ENCODE peak calls at places on chromosomes 1 and 21, in five cellular contexts. F is psoas muscle, B is esophagus squamous epithelium, L is K562, U is heart right ventricle. T is an unnamed sample. For H3K36me3, the result is how much of the 10 kb centered on the place peaks cover.

GRCh38 chr1:203629509-203630082 is 3.0 kb downstream of the ATP2B4 start:
- DNase-seq in U (peak), B (no peak), L (peak), F (peak), T (peak)

GRCh38 chr1:9183898-9184297 is 50.7 kb upstream of the H6PD start:
- DNase-seq in B (no peak), F (no peak), U (no peak), L (no peak), T (no peak)

GRCh38 chr1:61301824-61302652 is 219.7 kb downstream of the NFIA start:
- DNase-seq in B (no peak), U (no peak), F (no peak), L (no peak), T (no peak)

GRCh38 chr1:210536263-210536961 is 207.7 kb downstream of the HHAT start:
- DNase-seq in B (no peak), F (no peak), L (no peak), U (no peak), T (no peak)

GRCh38 chr1:206946261-206946660 is at the start of gene PIGR:
- DNase-seq in B (no peak), F (no peak), U (no peak), L (no peak), T (no peak)

GRCh38 chr1:147527941-147528936 is 13.1 kb upstream of the BCL9 start:
- DNase-seq in F (no peak), B (no peak), U (no peak), L (no peak), T (no peak)

GRCh38 chr1:231376101-231376500 is 38.0 kb downstream of the SPRTN start:
- DNase-seq in U (no peak), F (no peak), L (no peak), B (no peak), T (no peak)

GRCh38 chr1:246106342-246106763 is 400.7 kb downstream of the SMYD3 start:
- DNase-seq in F (no peak), L (peak), U (no peak), B (no peak), T (no peak)

GRCh38 chr1:118986291-118986838 is 1.8 kb downstream of the TBX15 start:
- DNase-seq in B (no peak), L (no peak), F (no peak), U (no peak), T (no peak)

GRCh38 chr1:151741516-151741915 is 20.2 kb downstream of the RIIAD1 start:
- DNase-seq in B (no peak), F (no peak), U (no peak), L (no peak), T (no peak)

GRCh38 chr1:162878000-162878596 is 17.1 kb upstream of the CCDC190 start:
- DNase-seq in B (no peak), F (peak), U (peak), L (peak), T (peak)

GRCh38 chr1:224524679-224525078 is 90.1 kb upstream of the WDR26 start:
- DNase-seq in F (no peak), B (no peak), U (no peak), L (no peak), T (no peak)

GRCh38 chr1:20366076-20366765 is 75.5 kb downstream of the VWA5B1 start:
- DNase-seq in U (peak), B (no peak), F (no peak), L (no peak), T (no peak)

GRCh38 chr1:177945943-177946650 is 23.8 kb downstream of the SEC16B start:
- DNase-seq in F (peak), U (peak), L (peak), B (no peak), T (no peak)

GRCh38 chr1:235525314-235525713 is 21.1 kb upstream of the B3GALNT2 start:
- DNase-seq in L (no peak), B (no peak), F (no peak), U (no peak), T (no peak)

GRCh38 chr1:202237052-202237451 is 43.5 kb downstream of the LGR6 start:
- DNase-seq in F (no peak), U (no peak), B (no peak), L (peak), T (peak)

GRCh38 chr1:223712856-223713494 is 636 bp downstream of the CAPN2 start:
- DNase-seq in B (no peak), F (no peak), L (peak), U (peak), T (peak)

GRCh38 chr1:246631426-246631825 is 65.2 kb downstream of the CNST start:
- DNase-seq in U (no peak), B (no peak), L (no peak), F (no peak), T (no peak)

GRCh38 chr1:207824691-207825090 is 72.8 kb downstream of the CD46 start:
- DNase-seq in L (no peak), F (peak), U (no peak), B (no peak), T (peak)

GRCh38 chr1:51058863-51059262 is 43.2 kb upstream of the C1orf185 start:
- DNase-seq in B (no peak), U (no peak), F (no peak), L (no peak), T (no peak)

GRCh38 chr1:201013031-201013485 is 10.5 kb downstream of the KIF21B start:
- DNase-seq in F (no peak), L (peak), U (no peak), B (no peak), T (no peak)

GRCh38 chr21:45950740-45951515 is 30.6 kb upstream of the COL6A1 start:
- DNase-seq in L (no peak), B (no peak), U (peak), F (peak), T (peak)

GRCh38 chr1:151475175-151475574 is 15.9 kb upstream of the POGZ start:
- DNase-seq in F (no peak), L (no peak), B (no peak), U (no peak), T (no peak)

GRCh38 chr1:203316626-203317093 is 11.3 kb downstream of the BTG2 start:
- DNase-seq in U (no peak), L (no peak), B (no peak), F (no peak), T (peak)

GRCh38 chr1:61253059-61253735 is 170.8 kb downstream of the NFIA start:
- DNase-seq in U (peak), F (peak), L (peak), B (no peak), T (peak)

GRCh38 chr1:181936269-181936668 is 125.2 kb downstream of the ZNF648 start:
- DNase-seq in L (no peak), B (no peak), U (no peak), F (no peak), T (no peak)

GRCh38 chr1:203036135-203036534 is 9.8 kb downstream of the PPFIA4 start:
- DNase-seq in L (no peak), F (no peak), U (no peak), B (no peak), T (no peak)

GRCh38 chr1:9400425-9401079 is 107.9 kb downstream of the SPSB1 start:
- DNase-seq in L (no peak), U (no peak), F (no peak), B (no peak), T (no peak)

GRCh38 chr1:13662498-13662897 is 37.5 kb upstream of the PRDM2 start:
- DNase-seq in F (no peak), U (no peak), L (no peak), B (no peak), T (peak)

GRCh38 chr1:175294179-175294756 is 101.7 kb upstream of the KIAA0040 start:
- DNase-seq in L (no peak), U (no peak), B (no peak), F (no peak), T (no peak)

GRCh38 chr1:203440780-203441179 is 34.8 kb upstream of the PRELP start:
- DNase-seq in L (no peak), B (no peak), U (peak), F (peak), T (peak)

DNA sequence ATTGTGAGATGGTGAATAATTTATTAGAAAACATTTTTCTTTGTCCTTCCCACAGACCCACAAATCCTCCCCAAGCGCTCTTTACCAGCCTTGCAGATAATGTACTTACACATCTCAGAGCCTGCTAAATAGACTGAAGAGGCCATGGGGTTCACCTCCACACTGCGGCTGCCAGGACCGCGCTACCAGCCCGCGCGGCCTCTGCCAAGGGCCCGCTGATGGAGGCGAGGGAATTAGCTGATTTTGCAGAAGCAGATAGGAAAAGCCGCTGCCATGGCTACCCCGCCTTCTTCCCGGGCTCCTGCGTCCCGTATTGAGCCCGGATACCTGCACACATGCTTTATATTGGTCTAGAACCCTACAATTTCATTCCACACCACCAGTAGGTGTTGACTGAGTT is 248.0 kb upstream of the FOXD3 start:
- DNase-seq in B (no peak), L (no peak), U (no peak), F (no peak), T (no peak)
- TF ChIP-seq CTCF in B (no peak), L (no peak), U (no peak), F (no peak), T (no peak)

GRCh38 chr1:110608247-110608646 is 2.1 kb upstream of the KCNA2 start:
- DNase-seq in B (no peak), F (no peak), U (no peak), L (no peak), T (no peak)
- H3K4me3 ChIP-seq in B (no peak), F (no peak), U (no peak), L (no peak), T (no peak)

DNA sequence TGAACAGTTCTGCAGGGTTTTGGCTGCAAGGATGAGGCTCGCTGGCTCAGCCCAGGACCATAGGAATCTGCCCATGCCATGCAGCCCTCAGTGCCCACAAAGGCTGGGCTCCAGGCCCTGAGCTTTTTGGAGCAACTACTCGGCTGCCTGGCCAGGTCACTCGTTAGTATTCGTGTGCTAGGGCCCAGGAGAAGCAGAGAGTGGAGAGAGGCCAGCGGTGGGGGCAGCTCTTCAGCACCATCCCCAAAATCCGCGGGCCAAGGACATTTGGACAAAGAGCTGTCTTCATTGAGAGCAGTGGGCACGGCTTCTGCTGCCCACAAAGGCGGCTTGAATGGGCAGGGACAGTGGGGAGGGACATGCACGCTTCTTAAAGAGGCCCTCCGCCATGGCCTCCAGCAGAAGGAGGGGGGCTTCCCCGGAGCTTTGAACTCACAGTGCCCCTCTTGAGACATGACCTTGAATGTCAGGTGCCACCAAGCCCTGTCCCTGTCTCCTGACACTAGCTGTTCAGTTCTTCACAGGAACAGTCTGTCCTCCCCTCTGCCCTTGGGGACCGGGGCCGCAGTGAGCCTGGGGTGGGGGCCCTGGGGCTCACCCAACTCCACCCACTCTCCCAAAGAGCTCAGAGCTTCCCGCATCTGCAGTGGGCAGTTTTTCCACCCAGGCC is 106.1 kb upstream of the ARHGEF16 start:
- DNase-seq in B (no peak), L (no peak), F (no peak), U (peak), T (no peak)
- H3K36me3 ChIP-seq in B (under half), L (under half), F (under half), U (under half), T (under half)

GRCh38 chr1:27605300-27605766 is 1.4 kb upstream of the AHDC1 start:
- DNase-seq in L (no peak), B (no peak), U (no peak), F (no peak), T (no peak)

GRCh38 chr1:27604579-27605299 is 795 bp upstream of the AHDC1 start:
- DNase-seq in F (no peak), B (no peak), L (no peak), U (no peak), T (no peak)

GRCh38 chr1:27605796-27606707 is 2.1 kb upstream of the AHDC1 start:
- DNase-seq in U (peak), B (no peak), L (peak), F (no peak), T (no peak)

GRCh38 chr1:27607239-27607804 is 3.4 kb upstream of the AHDC1 start:
- DNase-seq in L (peak), F (no peak), B (no peak), U (no peak), T (no peak)

DNA sequence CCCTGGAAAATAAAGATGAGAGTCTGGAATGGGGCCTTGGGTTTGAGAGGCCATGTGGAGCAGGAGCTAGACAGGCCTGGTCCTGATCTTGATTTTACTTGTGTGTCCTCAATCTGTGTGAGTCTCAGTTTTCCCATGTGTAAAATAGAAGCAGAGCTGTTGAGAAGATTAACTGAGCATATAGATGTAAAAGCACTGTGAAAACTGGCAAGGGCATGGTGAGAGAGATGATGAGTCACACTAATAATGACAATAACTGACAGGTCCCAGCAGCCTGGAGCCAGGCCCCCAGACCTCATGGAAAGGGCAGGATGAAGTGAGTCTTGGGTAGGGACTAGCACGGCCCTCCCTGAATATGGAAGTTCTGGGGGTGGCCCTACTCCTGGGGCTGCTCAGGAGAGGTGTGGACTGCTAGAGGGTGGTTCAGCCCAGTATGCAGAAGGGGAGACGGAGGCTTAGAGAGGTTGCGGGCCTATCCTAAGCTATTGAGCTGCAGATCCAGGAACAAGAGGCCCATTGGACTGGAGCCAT is 2.8 kb upstream of the AHDC1 start:
- DNase-seq in U (no peak), F (no peak), L (no peak), B (no peak), T (no peak)
- TF ChIP-seq CTCF in U (no peak), F (no peak), L (no peak), B (no peak), T (no peak)

GRCh38 chr1:153260980-153261792 is 1.7 kb downstream of the LORICRIN start:
- DNase-seq in U (no peak), F (peak), L (peak), B (no peak), T (no peak)

GRCh38 chr1:153265457-153265856 is 6.0 kb downstream of the LORICRIN start:
- DNase-seq in U (no peak), L (no peak), F (no peak), B (no peak), T (no peak)

GRCh38 chr1:153261793-153262371 is 2.4 kb downstream of the LORICRIN start:
- DNase-seq in L (no peak), F (no peak), B (no peak), U (no peak), T (no peak)

GRCh38 chr1:153260473-153260979 is 1.0 kb downstream of the LORICRIN start:
- DNase-seq in L (no peak), U (no peak), F (no peak), B (no peak), T (no peak)

GRCh38 chr1:153262462-153263157 is 3.1 kb downstream of the LORICRIN start:
- DNase-seq in B (no peak), F (no peak), L (no peak), U (no peak), T (no peak)
- H3K4me3 ChIP-seq in B (peak), F (no peak), L (no peak), U (no peak), T (no peak)

GRCh38 chr21:44540741-44541288 is 820 bp upstream of the KRTAP10-1 start:
- DNase-seq in L (no peak), F (no peak), U (no peak), B (no peak), T (no peak)
- H3K36me3 ChIP-seq in L (under half), F (under half), U (under half), B (under half), T (under half)

GRCh38 chr1:36345353-36345752 is 21.9 kb upstream of the EVA1B start:
- DNase-seq in L (no peak), B (no peak), F (no peak), U (no peak), T (no peak)

GRCh38 chr1:36344395-36344680 is 20.9 kb upstream of the EVA1B start:
- DNase-seq in U (no peak), B (no peak), L (no peak), F (no peak), T (no peak)

GRCh38 chr1:36341626-36342320 is 18.3 kb upstream of the EVA1B start:
- DNase-seq in B (no peak), L (no peak), U (no peak), F (no peak), T (no peak)

GRCh38 chr1:36343651-36344394 is 20.4 kb upstream of the EVA1B start:
- DNase-seq in U (no peak), F (peak), B (no peak), L (no peak), T (no peak)

DNA sequence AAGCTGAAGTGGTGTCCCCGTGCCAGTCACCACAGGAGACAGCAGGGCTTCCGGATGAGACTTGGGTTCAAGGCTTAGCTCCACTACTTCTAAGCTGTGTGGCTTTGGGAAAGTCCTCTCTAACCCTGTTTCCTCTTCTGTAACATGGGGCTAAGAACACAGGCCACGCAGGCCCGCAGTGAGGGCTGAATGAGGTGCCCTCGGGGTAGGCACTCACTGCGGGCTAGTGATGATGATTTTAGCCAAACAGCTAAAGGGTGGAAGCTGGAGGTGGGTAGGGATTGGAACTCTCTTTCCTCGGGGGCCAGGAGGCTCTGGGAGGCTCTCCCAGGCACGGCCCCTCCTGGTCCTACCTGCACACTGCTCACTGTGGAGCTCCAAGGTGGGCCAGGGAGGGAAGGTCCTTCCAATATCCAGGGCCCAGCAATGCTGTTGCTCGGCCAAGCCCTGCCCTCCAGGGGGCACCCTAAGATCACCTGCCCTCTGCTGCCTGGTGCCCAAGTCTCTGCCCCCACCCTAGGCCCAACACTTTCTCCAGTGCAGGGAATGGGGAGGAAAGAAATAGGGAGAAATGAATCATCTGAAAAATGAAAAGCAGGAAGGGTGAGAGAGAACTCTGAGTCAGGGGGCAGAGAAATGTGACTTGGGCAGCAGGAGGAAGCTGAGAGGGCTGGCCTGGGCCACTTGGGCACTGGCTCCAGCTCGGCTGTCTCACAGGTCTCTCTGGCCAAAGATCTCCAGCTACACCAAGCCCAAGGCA is 19.2 kb upstream of the EVA1B start:
- DNase-seq in B (no peak), F (peak), U (peak), L (peak), T (peak)
- TF ChIP-seq CTCF in B (peak), F (peak), U (peak), L (peak), T (peak)

GRCh38 chr1:109501644-109502367 is 7.7 kb downstream of the AMIGO1 start:
- DNase-seq in L (no peak), U (no peak), F (no peak), B (no peak), T (no peak)
- H3K4me3 ChIP-seq in L (no peak), U (no peak), F (no peak), B (no peak), T (no peak)

GRCh38 chr1:32798191-32798590 is 19.0 kb downstream of the YARS1 start:
- DNase-seq in B (no peak), U (no peak), F (no peak), L (no peak), T (no peak)
- H3K36me3 ChIP-seq in B (under half), U (under half), F (half or more), L (half or more), T (under half)

T was measured in tibial artery.